ENCODE peak calls at places on chromosome 21, in seven cellular contexts. U is H1, K is HepG2, M is HCT116, T is K562, W is SK-N-SH, Z is GM12878. J is an unnamed sample. For H3K36me3, the result is how much of the 10 kb centered on the place peaks cover.

GRCh38 chr21:34282223-34282622 is 81.6 kb upstream of the KCNE2 start:
- DNase-seq in K (no peak), U (no peak), M (no peak), Z (no peak), W (no peak), T (no peak), J (no peak)

GRCh38 chr21:32958288-32958992 is 67.3 kb upstream of the OLIG2 start:
- DNase-seq in U (no peak), W (no peak), K (no peak), Z (no peak), M (no peak), T (no peak), J (peak)

GRCh38 chr21:14850394-14850793 is 214.4 kb downstream of the NRIP1 start:
- DNase-seq in M (no peak), U (no peak), K (no peak), Z (no peak), W (no peak), T (no peak), J (no peak)

GRCh38 chr21:34526236-34526617 is 14.2 kb upstream of the KCNE1 start:
- DNase-seq in K (no peak), Z (no peak), U (no peak), M (no peak), T (no peak), W (no peak), J (no peak)

GRCh38 chr21:45889115-45889708 is 92.4 kb upstream of the COL6A1 start:
- DNase-seq in K (no peak), Z (no peak), M (no peak), U (no peak), W (no peak), T (no peak), J (no peak)

GRCh38 chr21:18369115-18369514 is 34.5 kb downstream of the TMPRSS15 start:
- DNase-seq in U (no peak), K (peak), T (no peak), M (no peak), Z (no peak), W (peak), J (peak)

GRCh38 chr21:34336756-34337391 is 26.9 kb upstream of the KCNE2 start:
- DNase-seq in U (no peak), M (no peak), Z (no peak), K (no peak), T (no peak), W (no peak), J (no peak)

GRCh38 chr21:29586696-29587095 is 288.0 kb downstream of the BACH1 start:
- DNase-seq in T (no peak), Z (no peak), M (no peak), K (no peak), W (no peak), U (no peak), J (no peak)

GRCh38 chr21:45830720-45831366 is 150.7 kb upstream of the COL6A1 start:
- DNase-seq in Z (no peak), K (no peak), M (no peak), W (no peak), U (no peak), T (no peak), J (no peak)

GRCh38 chr21:32322103-32322502 is 23.4 kb downstream of the MRAP start:
- DNase-seq in U (no peak), M (no peak), K (no peak), T (no peak), W (no peak), Z (no peak), J (no peak)

GRCh38 chr21:27164208-27165172 is 197.6 kb upstream of the ADAMTS5 start:
- DNase-seq in Z (no peak), M (no peak), K (no peak), T (no peak), U (no peak), W (no peak), J (no peak)

GRCh38 chr21:28256420-28256831 is 736.3 kb downstream of the LTN1 start:
- DNase-seq in Z (no peak), T (no peak), W (peak), K (peak), U (no peak), M (no peak), J (no peak)

GRCh38 chr21:36175771-36176565 is 19.3 kb downstream of the DOP1B start:
- DNase-seq in W (no peak), M (no peak), T (no peak), Z (no peak), U (no peak), K (no peak), J (no peak)

GRCh38 chr21:29265690-29266479 is 32.8 kb upstream of the BACH1 start:
- DNase-seq in T (no peak), K (no peak), U (no peak), M (no peak), W (no peak), Z (peak), J (no peak)

GRCh38 chr21:46029201-46029924 is 47.8 kb downstream of the COL6A1 start:
- DNase-seq in Z (no peak), M (no peak), T (no peak), K (no peak), W (no peak), U (no peak), J (no peak)

GRCh38 chr21:27570306-27570868 is 603.5 kb upstream of the ADAMTS5 start:
- DNase-seq in K (no peak), T (no peak), W (no peak), M (no peak), Z (no peak), U (no peak), J (no peak)

GRCh38 chr21:44803651-44804050 is 2.0 kb upstream of the UBE2G2 start:
- DNase-seq in T (no peak), W (no peak), M (no peak), K (no peak), U (no peak), Z (no peak), J (no peak)

GRCh38 chr21:44800103-44800502 is 1.5 kb downstream of the UBE2G2 start:
- DNase-seq in U (no peak), Z (no peak), W (peak), K (peak), T (no peak), M (no peak), J (no peak)

GRCh38 chr21:44802396-44803153 is 955 bp upstream of the UBE2G2 start:
- DNase-seq in T (peak), U (no peak), Z (no peak), M (no peak), W (peak), K (peak), J (no peak)

GRCh38 chr21:44801468-44802395 is at the start of gene UBE2G2:
- DNase-seq in K (peak), W (peak), T (peak), U (no peak), Z (no peak), M (peak), J (peak)

GRCh38 chr21:44800971-44801467 is 601 bp downstream of the UBE2G2 start:
- DNase-seq in Z (no peak), K (peak), W (peak), T (peak), M (peak), U (no peak), J (no peak)
- H3K36me3 ChIP-seq in Z (under half), K (under half), W (under half), T (half or more), M (under half), U (under half), J (half or more)

DNA sequence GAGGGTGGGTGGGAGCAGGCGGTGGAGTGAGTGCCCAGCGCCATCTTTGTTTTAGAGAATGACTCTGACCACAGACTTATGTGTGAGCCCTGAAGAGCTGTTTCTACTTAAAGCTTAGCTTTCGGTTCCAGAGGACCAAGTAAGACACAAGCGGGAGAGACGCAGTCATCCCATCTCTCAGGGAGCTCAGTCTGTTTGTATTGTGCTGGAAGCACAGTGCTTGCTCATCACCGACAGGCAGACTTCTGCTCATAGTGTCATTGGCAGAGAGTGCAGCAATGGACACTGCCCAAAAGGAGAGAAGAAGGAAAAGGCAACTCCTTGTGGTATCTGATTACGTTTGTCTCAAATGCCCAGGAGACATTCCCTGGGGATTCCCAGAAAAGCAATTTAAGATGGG is 65.8 kb downstream of the KCNJ15 start:
- DNase-seq in U (no peak), T (no peak), M (no peak), Z (no peak), W (no peak), K (no peak), J (no peak)
- TF ChIP-seq YY1 in U (no peak), T (no peak), M (no peak), Z (no peak), W (no peak), K (no peak), J (no peak)

GRCh38 chr21:42435401-42435800 is 31.7 kb downstream of the UBASH3A start:
- DNase-seq in U (no peak), T (no peak), M (no peak), Z (no peak), K (no peak), W (no peak), J (no peak)
- H3K36me3 ChIP-seq in U (under half), T (under half), M (under half), Z (under half), K (under half), W (under half), J (under half)

DNA sequence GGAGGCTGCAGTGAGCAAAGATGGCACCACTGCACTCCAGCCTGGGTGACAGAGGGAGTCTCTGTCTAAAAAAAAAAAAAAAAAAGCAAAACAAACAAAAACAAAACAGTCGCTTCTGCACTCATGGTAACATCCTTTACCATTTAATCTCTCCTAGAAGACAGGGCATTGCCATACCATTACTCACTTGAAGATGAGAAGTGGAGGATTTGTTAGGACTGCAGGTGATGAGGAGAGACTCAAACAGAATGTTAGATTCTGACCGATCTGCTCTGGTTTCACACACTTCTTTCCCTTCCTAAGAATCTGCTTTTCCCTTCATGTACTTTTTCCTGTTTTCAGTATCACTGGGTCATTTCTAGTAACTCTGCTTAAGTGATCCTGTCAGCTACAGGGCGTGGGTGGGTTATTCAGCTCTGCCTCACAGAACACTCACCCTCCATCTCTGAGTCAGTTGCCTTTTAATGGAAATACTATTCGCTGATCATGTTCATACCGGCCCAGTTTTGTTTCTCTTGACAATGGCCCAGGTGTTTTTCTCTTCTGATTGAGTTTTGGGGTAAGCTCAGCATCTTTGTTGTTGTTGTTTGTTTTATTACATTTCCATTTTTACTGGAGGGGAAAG is 148.0 kb upstream of the ERG start:
- DNase-seq in W (no peak), M (no peak), T (no peak), K (no peak), U (no peak), Z (no peak), J (no peak)
- TF ChIP-seq YY1 in W (no peak), M (no peak), T (no peak), K (no peak), U (no peak), Z (no peak), J (no peak)

DNA sequence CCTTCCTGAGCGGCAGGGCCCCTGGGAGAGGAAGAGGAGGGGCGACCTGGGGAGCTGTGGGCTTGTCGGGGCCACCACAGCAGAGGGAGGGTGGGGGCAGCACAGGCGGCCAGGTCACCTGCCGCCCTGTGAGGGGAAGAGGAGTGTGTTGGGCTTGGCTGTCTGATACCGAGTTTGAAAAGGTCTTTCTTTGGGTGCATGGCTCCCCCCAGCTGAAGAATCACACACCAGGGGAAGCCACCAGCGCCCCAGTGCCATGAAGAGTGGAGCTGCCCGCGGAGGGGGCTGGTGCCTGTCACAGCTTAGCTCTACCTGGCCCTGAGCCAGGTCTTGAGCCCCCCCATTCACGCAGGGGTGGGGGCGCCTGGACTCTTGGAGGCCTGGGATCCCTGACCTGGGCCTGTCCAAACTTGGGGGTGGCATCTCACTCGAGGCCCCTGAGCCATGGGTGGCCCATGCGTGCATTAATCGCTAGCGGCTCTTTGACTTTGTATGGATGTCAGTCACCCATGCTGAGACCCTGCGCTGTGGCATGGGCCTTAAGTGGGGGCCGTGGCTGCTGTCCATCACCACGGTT is 26.3 kb downstream of the CSTB start:
- DNase-seq in T (no peak), U (no peak), M (no peak), Z (no peak), K (no peak), W (no peak), J (no peak)
- H3K36me3 ChIP-seq in T (half or more), U (under half), M (half or more), Z (under half), K (half or more), W (under half), J (half or more)

DNA sequence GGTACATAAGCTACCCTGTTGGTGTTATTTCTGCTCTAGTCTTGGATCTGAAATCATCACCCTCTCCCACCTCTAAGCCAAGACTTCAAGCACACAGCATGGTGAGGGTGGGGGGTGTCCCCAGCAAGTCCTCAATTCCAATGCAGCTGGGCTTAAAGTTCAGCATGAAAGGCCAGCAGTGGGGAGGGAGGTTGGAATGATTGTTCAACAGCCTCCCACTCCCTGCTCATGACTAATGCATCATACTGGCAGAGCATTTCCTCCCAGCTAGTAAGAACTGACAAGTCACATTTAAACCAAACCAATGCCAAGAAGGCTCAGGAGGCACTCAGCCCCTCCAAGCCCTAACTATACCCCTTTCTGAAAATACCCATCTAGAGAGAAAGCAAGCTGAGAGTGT is 50.1 kb downstream of the TIAM1 start:
- DNase-seq in W (no peak), K (no peak), T (no peak), M (peak), U (no peak), Z (no peak), J (peak)
- TF ChIP-seq YY1 in W (no peak), K (no peak), T (no peak), M (no peak), U (no peak), Z (no peak), J (no peak)

GRCh38 chr21:40699366-40699765 is 147.6 kb downstream of the DSCAM start:
- DNase-seq in Z (no peak), M (no peak), T (no peak), W (no peak), U (no peak), K (no peak), J (no peak)
- H3K36me3 ChIP-seq in Z (under half), M (under half), T (under half), W (under half), U (under half), K (under half), J (under half)

DNA sequence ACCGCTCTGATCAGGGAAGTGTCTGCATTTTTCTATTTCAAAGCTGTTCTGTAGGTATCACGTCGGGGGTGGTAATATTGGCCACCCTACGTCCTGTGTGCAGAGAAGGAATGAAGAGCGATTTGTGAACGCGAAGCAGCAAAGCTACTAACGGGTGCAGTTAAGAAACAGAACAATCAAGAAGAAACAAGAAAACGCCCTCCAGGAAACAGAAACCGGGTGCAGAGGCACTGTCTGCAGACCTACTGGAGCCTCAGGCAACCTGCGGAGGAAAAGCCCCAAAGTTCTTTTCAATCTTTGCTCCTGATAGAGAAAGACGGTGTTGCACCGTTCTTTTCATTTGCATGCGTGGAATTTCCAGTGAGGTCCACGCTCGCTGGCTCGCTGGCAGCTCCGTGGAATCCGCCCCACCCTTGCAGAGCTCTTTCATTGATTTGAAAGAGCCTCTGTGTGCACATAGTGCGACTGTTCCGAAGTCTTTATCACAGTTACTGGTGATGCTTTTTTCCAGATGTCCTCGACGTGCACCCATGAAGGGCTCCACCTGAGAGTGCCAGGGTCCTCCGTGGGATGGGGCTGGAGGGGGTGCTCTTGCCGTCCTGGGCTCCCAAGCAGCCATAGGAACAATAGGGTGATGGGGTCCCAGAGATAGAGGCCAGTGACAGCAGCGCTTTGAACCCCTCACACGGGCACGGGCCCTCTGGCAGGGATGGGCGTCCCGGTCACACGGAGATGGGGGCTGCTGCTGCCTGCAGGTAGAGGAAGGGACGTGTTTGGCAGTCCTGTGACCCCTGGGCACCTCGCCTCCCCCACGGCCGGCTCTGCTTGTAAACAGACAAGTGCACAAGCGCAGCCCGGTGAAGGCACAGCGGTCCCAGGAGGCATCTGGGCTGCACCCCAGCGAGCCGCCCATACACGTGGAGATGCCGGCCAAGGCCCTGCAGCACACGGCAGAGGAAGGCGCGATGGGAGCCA is 36.8 kb upstream of the PDE9A start:
- DNase-seq in U (no peak), K (no peak), T (no peak), W (no peak), Z (no peak), M (no peak), J (no peak)
- TF ChIP-seq YY1 in U (no peak), K (no peak), T (no peak), W (no peak), Z (no peak), M (no peak), J (no peak)